ENCODE peak calls at places on chromosomes 6 and 20, in seven cellular contexts. T is ovary; Q is activated CD4-positive, alpha-beta T cell treated with anti-CD3 and anti-CD28 coated beads, Interleukin-2, amount 50 U/mL, for 48 hours; U is stimulated activated CD8-positive, alpha-beta memory T cell treated with anti-CD3 and anti-CD28 coated beads, Interleukin-2, amount 100 ng/mL, for 1 hour; F is NCI-H748 treated with DMSO at 0.1 percent for 48 hours; J is SJSA1; N is cardiac muscle cell. V is an unnamed sample.

GRCh38 chr20:22775671-22776139 is 191.3 kb upstream of the FOXA2 start:
- DNase-seq in T (no peak), Q (no peak), U (no peak), F (no peak), J (peak), N (no peak), V (no peak)

GRCh38 chr6:23952214-23952613 is 173.8 kb upstream of the NRSN1 start:
- DNase-seq in T (no peak), Q (no peak), U (no peak), F (no peak), J (no peak), N (no peak), V (no peak)

GRCh38 chr6:11965499-11965898 is 46.6 kb upstream of the HIVEP1 start:
- DNase-seq in T (no peak), Q (no peak), U (no peak), F (no peak), J (no peak), N (no peak), V (no peak)

GRCh38 chr6:10621847-10622246 is 72.6 kb downstream of the C6orf52 start:
- DNase-seq in T (no peak), Q (no peak), U (no peak), F (no peak), J (no peak), N (no peak), V (no peak)

GRCh38 chr20:41853803-41854202 is 235.6 kb upstream of the CHD6 start:
- DNase-seq in T (no peak), Q (no peak), U (no peak), F (no peak), J (no peak), N (no peak), V (no peak)

GRCh38 chr20:23920936-23921335 is 41.4 kb upstream of the CST5 start:
- DNase-seq in T (no peak), Q (no peak), U (no peak), F (no peak), J (no peak), N (no peak), V (no peak)

GRCh38 chr20:63087872-63088680 is 81.3 kb upstream of the BHLHE23 start:
- DNase-seq in T (no peak), Q (no peak), U (no peak), F (peak), J (peak), N (no peak), V (no peak)

GRCh38 chr6:137912813-137913212 is 45.8 kb downstream of the TNFAIP3 start:
- DNase-seq in T (no peak), Q (no peak), U (no peak), F (no peak), J (no peak), N (no peak), V (no peak)

GRCh38 chr20:4344660-4345059 is 329.3 kb upstream of the RNF24 start:
- DNase-seq in T (no peak), Q (no peak), U (no peak), F (no peak), J (no peak), N (no peak), V (no peak)

GRCh38 chr6:145968051-145968450 is 3.9 kb upstream of the SHPRH start:
- DNase-seq in T (no peak), Q (no peak), U (no peak), F (no peak), J (no peak), N (no peak), V (no peak)

V was measured in stomach.